ENCODE peak calls at places on chromosomes 12 and 14, in nine cellular contexts. U is cardiac fibroblast, C is PC-3, S is BE2C, N is RWPE1, E is H1, J is retinal pigment epithelial cell, P is BJ, X is glutamatergic neuron. H is an unnamed sample.

GRCh38 chr12:11650697-11651281 is 1.3 kb downstream of the ETV6 start:
- DNase-seq in U (peak), N (no peak), J (no peak), E (no peak), X (no peak), C (peak), S (no peak), P (no peak), H (no peak)

GRCh38 chr12:81835783-81836182 is 76.6 kb upstream of the PPFIA2 start:
- DNase-seq in S (no peak), X (no peak), C (no peak), N (no peak), U (no peak), E (no peak), P (no peak), J (no peak), H (no peak)

GRCh38 chr14:75069021-75069810 is at the start of gene ZC2HC1C:
- DNase-seq in X (peak), E (peak), N (peak), C (peak), S (peak), U (peak), J (peak), P (no peak), H (peak)

GRCh38 chr14:56351861-56352260 is 227.7 kb upstream of the TMEM260 start:
- DNase-seq in N (peak), U (peak), X (no peak), P (peak), S (no peak), E (no peak), J (no peak), C (peak), H (no peak)

GRCh38 chr12:20212658-20213387 is 155.5 kb upstream of the PDE3A start:
- DNase-seq in X (peak), J (peak), C (peak), S (peak), E (peak), P (peak), N (peak), U (peak), H (peak)

GRCh38 chr12:9750276-9751203 is 10.2 kb downstream of the CD69 start:
- DNase-seq in U (peak), X (no peak), E (no peak), C (peak), S (peak), P (no peak), J (peak), N (peak), H (peak)

GRCh38 chr12:54988402-54989054 is 4.0 kb upstream of the TESPA1 start:
- DNase-seq in J (no peak), E (no peak), X (peak), P (no peak), N (no peak), U (peak), C (peak), S (peak), H (no peak)

GRCh38 chr14:95318399-95318834 is 1.3 kb downstream of the CLMN start:
- DNase-seq in U (no peak), N (no peak), X (no peak), P (no peak), E (no peak), J (no peak), C (no peak), S (no peak), H (no peak)

GRCh38 chr14:24861083-24861630 is 188.8 kb downstream of the STXBP6 start:
- DNase-seq in C (no peak), E (no peak), X (no peak), N (peak), S (no peak), U (peak), P (peak), J (peak), H (no peak)

GRCh38 chr12:110869035-110869434 is 22.2 kb downstream of the CCDC63 start:
- DNase-seq in S (no peak), U (no peak), E (no peak), P (no peak), C (no peak), N (no peak), J (no peak), X (no peak), H (no peak)

GRCh38 chr12:89556976-89557375 is 31.1 kb upstream of the POC1B start:
- DNase-seq in S (no peak), P (no peak), C (peak), X (no peak), E (no peak), N (peak), J (peak), U (no peak), H (no peak)

GRCh38 chr12:3490848-3491382 is at the start of gene PRMT8:
- DNase-seq in U (peak), X (peak), N (peak), J (no peak), C (no peak), S (no peak), E (no peak), P (no peak), H (no peak)

GRCh38 chr14:52051861-52052260 is 17.0 kb downstream of the NID2 start:
- DNase-seq in E (no peak), X (no peak), U (peak), P (no peak), C (no peak), J (peak), S (no peak), N (no peak), H (no peak)

GRCh38 chr12:50923361-50924130 is 28.8 kb upstream of the HIGD1C start:
- DNase-seq in C (no peak), S (no peak), X (no peak), J (no peak), N (no peak), U (peak), E (no peak), P (no peak), H (no peak)

DNA sequence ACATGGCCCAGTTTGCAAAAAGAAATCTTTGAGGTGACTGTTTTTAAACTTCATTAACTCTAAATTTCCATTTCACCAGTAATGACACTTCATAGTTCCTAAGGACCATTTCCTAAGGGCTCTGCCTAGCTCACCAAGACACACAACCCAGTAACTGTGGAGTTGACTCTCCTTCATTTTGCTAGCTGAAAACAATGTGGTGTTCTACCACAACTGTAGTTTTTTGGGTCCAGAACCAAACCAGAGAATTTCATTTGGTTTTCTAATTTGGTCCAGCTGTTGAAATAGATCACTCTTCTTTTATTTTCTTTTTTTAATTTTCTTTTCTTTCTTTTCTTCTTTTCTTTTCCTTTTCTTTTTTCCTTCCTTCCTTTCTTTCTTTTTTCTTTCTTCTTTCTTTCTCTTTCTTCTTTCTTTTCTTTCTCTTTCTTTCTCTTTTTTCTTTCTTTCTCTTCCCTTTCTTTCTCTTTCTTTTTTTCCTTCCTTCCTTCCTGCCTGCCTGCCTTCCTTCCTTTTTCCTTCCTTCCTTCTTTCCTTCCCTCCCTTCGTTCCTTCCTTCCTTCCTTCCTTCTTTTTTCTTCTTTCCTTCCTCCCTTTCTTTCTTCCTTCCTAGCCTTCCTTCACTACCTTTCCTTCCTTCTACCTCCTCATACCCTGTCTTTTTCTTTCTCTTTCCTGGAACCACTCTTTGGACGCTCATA is 18.5 kb upstream of the LUM start:
- DNase-seq in J (no peak), E (no peak), P (no peak), N (no peak), U (no peak), C (no peak), S (no peak), X (no peak), H (no peak)
- TF ChIP-seq CTCF in J (no peak), E (no peak), P (no peak), N (no peak), U (no peak), C (no peak), S (no peak), X (no peak), H (no peak)

GRCh38 chr12:120119395-120119973 is 2.9 kb upstream of the RAB35 start:
- DNase-seq in X (no peak), E (no peak), S (no peak), J (no peak), U (peak), C (peak), P (peak), N (no peak), H (no peak)

GRCh38 chr12:120116443-120116791 is at the start of gene RAB35:
- DNase-seq in S (no peak), X (no peak), P (no peak), U (no peak), N (no peak), E (no peak), J (no peak), C (no peak), H (no peak)

GRCh38 chr12:120118710-120119097 is 2.2 kb upstream of the RAB35 start:
- DNase-seq in P (peak), C (peak), U (peak), X (no peak), J (no peak), S (no peak), E (no peak), N (no peak), H (no peak)

GRCh38 chr12:120116792-120117651 is 469 bp upstream of the RAB35 start:
- DNase-seq in U (peak), X (peak), E (peak), P (peak), J (peak), C (peak), N (peak), S (peak), H (peak)

GRCh38 chr12:120117961-120118709 is 1.6 kb upstream of the RAB35 start:
- DNase-seq in J (no peak), U (peak), C (peak), P (no peak), S (no peak), E (no peak), N (peak), X (no peak), H (no peak)
- TF ChIP-seq CTCF in J (no peak), U (no peak), C (no peak), P (no peak), S (no peak), E (no peak), N (no peak), X (no peak), H (no peak)

DNA sequence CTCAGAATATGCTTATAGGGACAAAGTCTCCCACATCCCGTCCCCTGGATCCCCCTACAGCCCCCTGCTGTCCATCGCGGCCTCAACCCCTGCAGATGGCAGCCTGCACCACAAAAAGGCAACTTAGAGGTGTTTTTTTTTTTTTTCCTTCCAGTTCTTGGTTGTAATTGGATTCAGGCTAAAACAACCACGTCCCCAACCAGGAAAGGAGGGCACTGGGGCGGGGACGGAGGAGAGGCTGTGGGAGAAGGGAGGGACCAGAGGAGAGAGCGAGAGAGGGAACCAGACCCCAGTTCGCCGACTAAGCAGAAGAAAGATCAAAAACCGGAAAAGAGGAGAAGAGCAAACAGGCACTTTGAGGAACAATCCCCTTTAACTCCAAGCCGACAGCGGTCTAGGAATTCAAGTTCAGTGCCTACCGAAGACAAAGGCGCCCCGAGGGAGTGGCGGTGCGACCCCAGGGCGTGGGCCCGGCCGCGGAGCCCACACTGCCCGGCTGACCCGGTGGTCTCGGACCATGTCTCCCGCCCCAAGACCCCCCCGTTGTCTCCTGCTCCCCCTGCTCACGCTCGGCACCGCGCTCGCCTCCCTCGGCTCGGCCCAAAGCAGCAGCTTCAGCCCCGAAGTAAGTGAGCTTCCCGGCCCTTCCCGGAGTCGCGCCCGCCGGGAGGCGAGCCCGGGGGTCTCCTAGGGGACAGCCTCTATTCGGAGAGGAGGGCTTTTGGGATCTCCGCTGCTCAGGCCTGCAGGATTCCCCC is at the start of gene MMP14:
- DNase-seq in N (peak), E (no peak), U (peak), P (peak), X (peak), J (no peak), C (peak), S (no peak), H (peak)
- TF ChIP-seq CTCF in N (no peak), E (peak), U (peak), P (peak), X (no peak), J (peak), C (peak), S (peak), H (peak)

DNA sequence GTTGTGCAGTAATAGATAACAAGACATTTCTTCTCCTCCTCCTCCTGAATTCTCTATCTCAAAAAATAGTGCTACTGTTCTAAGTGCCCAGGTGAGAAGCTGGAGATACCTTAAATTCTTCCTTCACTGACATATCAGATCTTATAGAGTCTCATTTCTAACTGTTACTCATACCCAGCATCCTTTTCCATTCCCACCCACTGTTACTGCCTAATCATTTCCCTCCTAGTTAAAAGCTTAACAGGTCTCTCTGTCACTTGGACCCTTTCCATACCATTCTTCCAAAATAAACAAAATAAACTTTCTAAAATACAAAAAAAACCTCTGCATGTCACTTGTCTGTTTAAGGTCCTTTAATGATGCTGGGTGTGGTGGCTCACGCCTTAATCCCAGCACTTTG is 124.4 kb downstream of the VEZT start:
- DNase-seq in J (no peak), N (no peak), S (no peak), C (no peak), X (no peak), P (no peak), U (no peak), E (no peak), H (no peak)
- TF ChIP-seq CTCF in J (no peak), N (no peak), S (no peak), C (no peak), X (no peak), P (no peak), U (no peak), E (no peak), H (no peak)

DNA sequence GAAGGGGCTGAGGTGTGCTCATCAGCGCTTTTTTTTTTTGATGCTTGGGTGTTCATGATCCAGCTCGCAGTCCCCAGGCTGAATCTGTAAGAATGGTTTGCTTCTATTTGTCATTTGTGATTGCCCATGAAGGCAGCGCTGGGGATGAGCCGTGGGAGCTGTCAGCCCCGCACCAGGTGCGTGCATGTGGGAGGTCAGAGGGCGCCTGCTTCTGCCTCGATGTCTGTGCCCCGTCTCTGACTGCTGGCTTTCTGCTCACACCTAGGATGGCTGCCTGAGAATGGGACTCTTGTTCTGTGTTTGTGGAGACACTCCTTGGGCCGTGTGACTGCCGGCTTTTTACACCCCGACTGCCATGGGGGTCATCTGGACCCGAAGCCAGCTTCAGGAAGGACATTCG is 141.2 kb upstream of the RTL1 start:
- DNase-seq in U (no peak), P (no peak), E (no peak), J (no peak), S (no peak), X (no peak), C (no peak), N (no peak), H (no peak)
- TF ChIP-seq CTCF in U (no peak), P (no peak), E (no peak), J (no peak), S (no peak), X (no peak), C (no peak), N (no peak), H (no peak)